ENCODE peak calls at places on chromosomes 16 and 17, in six cellular contexts. F is activated T-cell treated with anti-CD3 and anti-CD28 coated beads for 1 hour; D is kidney tubule cell; W is Ammon's horn; S is prostate gland; M is stimulated activated CD4-positive, alpha-beta T cell treated with anti-CD3 and anti-CD28 coated beads, TNF-alpha, amount 100 ng/mL, for 48 hours. N is an unnamed sample.

GRCh38 chr16:85246473-85246872 is 134.2 kb upstream of the CIBAR2 start:
- DNase-seq in D (no peak), S (no peak), F (no peak), W (no peak), M (no peak), N (no peak)

GRCh38 chr17:64354824-64355535 is 35.7 kb downstream of the PECAM1 start:
- DNase-seq in W (no peak), F (no peak), M (no peak), S (no peak), D (no peak), N (no peak)

GRCh38 chr16:73527191-73527590 is 479.3 kb upstream of the ZFHX3 start:
- DNase-seq in S (no peak), F (no peak), M (no peak), W (no peak), D (peak; percentile 1), N (no peak)

GRCh38 chr17:30263552-30264333 is 28.0 kb downstream of the BLMH start:
- DNase-seq in W (no peak), S (no peak), M (no peak), D (peak; percentile 51), F (no peak), N (no peak)

GRCh38 chr16:79977974-79978836 is 377.7 kb upstream of the MAF start:
- DNase-seq in W (no peak), M (no peak), F (no peak), S (no peak), D (no peak), N (no peak)

GRCh38 chr17:42459983-42460300 is 1.3 kb downstream of the ATP6V0A1 start:
- DNase-seq in D (peak; percentile 53), W (peak; percentile 33), M (no peak), F (no peak), S (no peak), N (peak; percentile 38)

GRCh38 chr17:77611791-77612466 is 346.6 kb upstream of the TNRC6C start:
- DNase-seq in M (no peak), W (no peak), S (no peak), D (no peak), F (no peak), N (no peak)

GRCh38 chr16:78967948-78968347 is 632.6 kb downstream of the MAF start:
- DNase-seq in W (no peak), S (no peak), F (no peak), M (no peak), D (no peak), N (no peak)

GRCh38 chr17:29577778-29578211 is 9.3 kb downstream of the TP53I13 start:
- DNase-seq in F (no peak), S (no peak), D (no peak), M (no peak), W (peak; percentile 86), N (no peak)

GRCh38 chr16:50576403-50577113 is 28.4 kb downstream of the NKD1 start:
- DNase-seq in S (no peak), F (no peak), W (no peak), D (no peak), M (no peak), N (no peak)

GRCh38 chr17:66589892-66590291 is 245.0 kb upstream of the CACNG5 start:
- DNase-seq in M (no peak), F (no peak), D (no peak), S (no peak), W (no peak), N (no peak)

GRCh38 chr17:35312790-35313711 is 60.4 kb downstream of the SLFN11 start:
- DNase-seq in W (peak; percentile 84), S (peak; percentile 66), M (peak; percentile 29), D (peak; percentile 72), F (peak; percentile 68), N (peak; percentile 26)

GRCh38 chr16:86942469-86943175 is 364.3 kb downstream of the FOXL1 start:
- DNase-seq in F (no peak), S (no peak), D (no peak), M (no peak), W (no peak), N (no peak)

GRCh38 chr16:19108409-19109287 is 5.1 kb upstream of the ITPRIPL2 start:
- DNase-seq in D (no peak), F (no peak), W (no peak), S (no peak), M (no peak), N (no peak)

GRCh38 chr17:55444471-55445441 is 23.1 kb upstream of the MMD start:
- DNase-seq in W (peak; percentile 25), M (no peak), F (no peak), D (peak; percentile 85), S (no peak), N (no peak)

GRCh38 chr16:86316967-86317616 is 193.2 kb upstream of the FOXF1 start:
- DNase-seq in S (no peak), W (no peak), M (no peak), F (no peak), D (no peak), N (no peak)

GRCh38 chr16:89863741-89864391 is 9.5 kb upstream of the TCF25 start:
- DNase-seq in F (no peak), M (no peak), D (no peak), W (peak; percentile 45), S (no peak), N (no peak)

GRCh38 chr17:27345141-27345904 is 51.4 kb downstream of the WSB1 start:
- DNase-seq in S (peak; percentile 74), F (no peak), D (peak; percentile 74), W (peak; percentile 48), M (no peak), N (no peak)

GRCh38 chr16:86044241-86044671 is 145.3 kb downstream of the IRF8 start:
- DNase-seq in W (no peak), M (peak; percentile 27), F (peak; percentile 18), S (no peak), D (peak; percentile 23), N (peak; percentile 62)

GRCh38 chr17:76697702-76698465 is 12.9 kb downstream of the MXRA7 start:
- DNase-seq in M (no peak), W (no peak), D (peak; percentile 67), S (no peak), F (no peak), N (no peak)

GRCh38 chr17:79651751-79652150 is 40.9 kb upstream of the RBFOX3 start:
- DNase-seq in F (no peak), M (no peak), W (no peak), D (no peak), S (peak; percentile 2), N (no peak)

GRCh38 chr16:67551091-67551490 is 11.2 kb upstream of the CTCF start:
- DNase-seq in D (no peak), M (no peak), W (no peak), F (no peak), S (no peak), N (no peak)

GRCh38 chr17:19341641-19342610 is 20.6 kb downstream of the B9D1 start:
- DNase-seq in W (no peak), F (no peak), D (no peak), M (no peak), S (no peak), N (no peak)

GRCh38 chr17:80986816-80987480 is 4.7 kb upstream of the CHMP6 start:
- DNase-seq in S (no peak), D (no peak), F (no peak), W (peak; percentile 69), M (no peak), N (no peak)

GRCh38 chr17:38415250-38416194 is 12.7 kb upstream of the ARHGAP23 start:
- DNase-seq in F (no peak), M (no peak), W (peak; percentile 63), D (peak; percentile 43), S (no peak), N (no peak)

GRCh38 chr16:66474750-66475199 is 47.7 kb downstream of the BEAN1 start:
- DNase-seq in S (no peak), F (peak; percentile 32), W (no peak), M (no peak), D (peak; percentile 81), N (peak; percentile 73)

GRCh38 chr17:56834380-56835258 is 668 bp downstream of the DGKE start:
- DNase-seq in F (peak; percentile 51), W (peak; percentile 62), S (peak; percentile 56), M (peak; percentile 38), D (peak; percentile 62), N (peak; percentile 42)

GRCh38 chr17:77404812-77405581 is 264.2 kb downstream of the SEC14L1 start:
- DNase-seq in D (peak; percentile 80), M (peak; percentile 61), F (peak; percentile 69), S (no peak), W (no peak), N (peak; percentile 92)

GRCh38 chr17:40320771-40321501 is 12.0 kb downstream of the RARA start:
- DNase-seq in F (peak; percentile 56), D (no peak), S (no peak), W (no peak), M (no peak), N (no peak)

GRCh38 chr16:81901483-81901882 is 109.8 kb downstream of the SDR42E1 start:
- DNase-seq in W (no peak), S (peak; percentile 68), M (no peak), F (no peak), D (no peak), N (no peak)

GRCh38 chr17:14331982-14332298 is 31.1 kb downstream of the HS3ST3B1 start:
- DNase-seq in S (no peak), D (no peak), M (no peak), F (no peak), W (no peak), N (no peak)

GRCh38 chr17:2051388-2052237 is 3.3 kb upstream of the HIC1 start:
- DNase-seq in S (no peak), D (no peak), M (no peak), F (no peak), W (no peak), N (no peak)

GRCh38 chr17:42563543-42563942 is 1.6 kb downstream of the COASY start:
- DNase-seq in S (no peak), F (no peak), D (peak; percentile 80), M (no peak), W (no peak), N (no peak)

GRCh38 chr17:64003526-64004121 is 5.5 kb downstream of the PRR29 start:
- DNase-seq in W (no peak), D (no peak), M (no peak), S (no peak), F (no peak), N (no peak)

GRCh38 chr16:3032624-3033023 is 4.1 kb downstream of the BICDL2 start:
- DNase-seq in S (no peak), M (no peak), D (no peak), F (no peak), W (no peak), N (no peak)

GRCh38 chr16:22232277-22233049 is 26.4 kb downstream of the EEF2K start:
- DNase-seq in S (peak; percentile 78), D (peak; percentile 87), F (no peak), W (no peak), M (peak; percentile 13), N (no peak)

GRCh38 chr17:2580641-2581040 is 12.8 kb upstream of the PAFAH1B1 start:
- DNase-seq in M (no peak), S (no peak), F (no peak), D (no peak), W (peak; percentile 90), N (no peak)

GRCh38 chr16:4846503-4846900 is 586 bp downstream of the GLYR1 start:
- DNase-seq in D (peak; percentile 80), F (no peak), M (no peak), W (peak; percentile 66), S (peak; percentile 43), N (peak; percentile 25)

N was measured in GM12891.